ENCODE peak calls at places on chromosomes 6 and 20, in ten cellular contexts. O, V, U, M, X, B, F, I, Z and G are unnamed samples.
A peak's percentile ranks its signal among the peaks of the same experiment; 100 is the strongest.

GRCh38 chr6:14072084-14072483 is 45.5 kb upstream of the CD83 start:
- DNase-seq in O (no peak), I (no peak), U (no peak), X (no peak), Z (peak; percentile 23), V (no peak), F (no peak), M (no peak), B (no peak), G (no peak)

GRCh38 chr6:144377586-144377985 is 92.5 kb downstream of the UTRN start:
- DNase-seq in I (peak; percentile 44), O (peak; percentile 60), Z (peak; percentile 58), B (no peak), U (peak; percentile 52), M (no peak), V (no peak), X (no peak), F (no peak), G (no peak)

GRCh38 chr20:8854566-8854965 is 214.3 kb upstream of the PLCB4 start:
- DNase-seq in I (peak; percentile 41), V (no peak), Z (peak; percentile 58), X (no peak), M (peak; percentile 20), U (peak; percentile 52), B (no peak), O (peak; percentile 24), F (no peak), G (no peak)

GRCh38 chr20:60046011-60046413 is 87.8 kb downstream of the CDH26 start:
- DNase-seq in M (no peak), X (no peak), F (no peak), V (no peak), Z (no peak), B (no peak), O (peak; percentile 32), I (no peak), U (no peak), G (no peak)

GRCh38 chr6:80610821-80611220 is 504.4 kb downstream of the BCKDHB start:
- DNase-seq in I (no peak), V (no peak), M (no peak), F (no peak), U (no peak), Z (peak; percentile 38), B (no peak), O (peak; percentile 25), X (no peak), G (no peak)

GRCh38 chr6:26324295-26324727 is 40.7 kb upstream of the BTN3A2 start:
- DNase-seq in U (no peak), M (no peak), I (no peak), X (no peak), Z (no peak), V (no peak), B (no peak), F (no peak), O (no peak), G (no peak)

GRCh38 chr6:149436647-149437046 is 36.6 kb downstream of the SUMO4 start:
- DNase-seq in I (no peak), O (no peak), X (no peak), M (no peak), F (no peak), U (no peak), V (no peak), Z (no peak), B (no peak), G (no peak)

GRCh38 chr6:11835065-11835464 is 56.5 kb upstream of the ADTRP start:
- DNase-seq in I (peak; percentile 44), F (no peak), B (no peak), V (no peak), Z (no peak), M (no peak), X (no peak), O (no peak), U (no peak), G (no peak)

GRCh38 chr6:158854214-158855101 is 35.3 kb upstream of the EZR start:
- DNase-seq in F (no peak), M (no peak), B (no peak), U (no peak), I (no peak), V (no peak), Z (peak; percentile 76), O (no peak), X (no peak), G (no peak)

GRCh38 chr6:158850807-158851115 is 31.6 kb upstream of the EZR start:
- DNase-seq in O (no peak), B (no peak), X (no peak), U (no peak), V (no peak), F (no peak), Z (no peak), M (no peak), I (no peak), G (no peak)

GRCh38 chr6:158853872-158854213 is 34.7 kb upstream of the EZR start:
- DNase-seq in X (no peak), O (no peak), M (no peak), I (no peak), Z (no peak), V (no peak), B (no peak), F (no peak), U (no peak), G (no peak)

GRCh38 chr6:158853072-158853871 is 34.1 kb upstream of the EZR start:
- DNase-seq in I (peak; percentile 66), F (peak; percentile 72), B (peak; percentile 57), O (no peak), X (peak; percentile 81), M (peak; percentile 88), Z (peak; percentile 86), U (no peak), V (no peak), G (peak; percentile 61)

DNA sequence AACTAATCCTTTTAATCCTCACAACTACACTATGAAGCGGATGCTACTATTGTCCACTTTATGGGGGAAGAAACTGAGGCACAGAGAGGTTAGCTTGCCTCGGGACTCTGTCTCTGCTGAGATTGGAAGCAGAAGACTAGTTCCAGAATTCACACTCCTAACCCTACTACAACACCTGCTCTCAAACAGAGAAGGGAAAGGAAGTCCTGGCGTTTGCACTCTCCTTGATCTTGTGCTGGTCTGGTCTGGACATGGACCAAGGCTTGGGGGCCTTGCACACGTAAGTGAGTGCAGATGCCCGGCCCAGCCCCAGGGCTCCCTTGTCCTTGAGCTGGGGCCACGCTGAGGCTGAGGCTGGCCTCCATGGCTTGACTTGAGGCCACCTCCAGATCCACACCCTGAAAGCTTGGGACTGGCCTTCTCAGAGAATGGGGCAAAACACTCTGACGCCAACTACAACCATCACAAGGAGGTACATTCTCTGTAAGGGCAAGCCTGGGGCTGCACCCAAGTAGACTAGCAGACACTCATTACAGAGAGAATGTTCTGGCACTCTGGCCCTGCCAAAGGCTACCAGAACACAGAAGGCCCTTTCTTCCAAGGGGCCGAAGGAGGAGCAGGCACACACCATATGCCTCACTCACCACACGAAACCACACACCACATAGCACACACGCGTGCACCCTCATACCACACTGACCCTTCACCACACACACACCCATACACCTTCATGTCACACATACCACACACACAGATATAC is 33.3 kb upstream of the EZR start:
- DNase-seq in O (no peak), U (no peak), I (no peak), B (no peak), M (no peak), F (no peak), V (no peak), X (no peak), Z (no peak), G (no peak)
- H3K4me3 ChIP-seq in O (no peak overlapping the region), U (no peak overlapping the region), I (no peak overlapping the region), B (no peak overlapping the region), M (no peak overlapping the region), F (no peak overlapping the region), V (no peak overlapping the region), X (peak overlapping the region; percentile 7), Z (no peak overlapping the region), G (no peak overlapping the region)

GRCh38 chr6:24274441-24275083 is 83.3 kb downstream of the DCDC2 start:
- DNase-seq in B (peak; percentile 41), F (no peak), I (no peak), O (no peak), X (no peak), M (no peak), Z (peak; percentile 7), U (no peak), V (no peak), G (no peak)
- TF ChIP-seq CTCF in B (peak; percentile 58), F (peak; percentile 55), I (peak; percentile 45), O (peak; percentile 47), X (peak; percentile 43), M (no peak), Z (peak; percentile 45), U (peak; percentile 52), V (peak; percentile 57), G (peak; percentile 55)

GRCh38 chr6:42403831-42404230 is 47.9 kb downstream of the TRERF1 start:
- DNase-seq in B (no peak), Z (no peak), V (no peak), M (no peak), X (no peak), O (no peak), U (no peak), I (no peak), F (no peak), G (no peak)

GRCh38 chr6:42406296-42407280 is 45.1 kb downstream of the TRERF1 start:
- DNase-seq in V (no peak), F (no peak), I (no peak), M (no peak), B (no peak), X (no peak), U (no peak), O (no peak), Z (peak; percentile 21), G (no peak)

GRCh38 chr6:42403415-42403814 is 48.3 kb downstream of the TRERF1 start:
- DNase-seq in V (no peak), X (no peak), F (no peak), O (no peak), M (no peak), Z (no peak), U (no peak), I (no peak), B (no peak), G (no peak)

GRCh38 chr6:42404494-42404893 is 47.2 kb downstream of the TRERF1 start:
- DNase-seq in U (no peak), M (peak; percentile 49), B (no peak), Z (peak; percentile 47), F (no peak), V (no peak), I (peak; percentile 23), X (no peak), O (no peak), G (no peak)

GRCh38 chr6:42405025-42405424 is 46.7 kb downstream of the TRERF1 start:
- DNase-seq in U (peak; percentile 49), F (no peak), Z (peak; percentile 35), O (no peak), X (no peak), M (no peak), I (no peak), B (no peak), V (no peak), G (no peak)
- H3K4me3 ChIP-seq in U (no peak overlapping the region), F (no peak overlapping the region), Z (no peak overlapping the region), O (no peak overlapping the region), X (no peak overlapping the region), M (no peak overlapping the region), I (no peak overlapping the region), B (no peak overlapping the region), V (no peak overlapping the region), G (no peak overlapping the region)

DNA sequence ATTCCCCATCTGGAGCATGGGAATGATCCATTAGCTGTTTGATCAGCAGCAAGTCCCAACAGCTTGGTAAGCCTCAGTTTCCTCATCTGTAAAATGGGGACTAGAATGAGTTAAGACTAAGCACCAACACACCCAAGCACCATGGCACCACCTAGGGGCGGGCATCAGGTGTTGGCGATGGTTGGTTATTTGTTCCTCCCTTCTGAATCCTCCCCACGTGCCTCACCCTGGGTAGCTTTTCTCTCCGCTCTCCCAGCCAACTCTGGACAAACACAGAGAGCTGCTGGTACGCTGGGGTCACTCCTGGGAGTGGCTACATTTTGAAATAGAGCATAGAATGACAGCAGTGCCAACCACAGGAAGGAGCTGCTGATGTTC is 13.3 kb upstream of the ITPR3 start:
- DNase-seq in Z (no peak), O (no peak), X (no peak), I (no peak), B (peak; percentile 68), U (no peak), F (no peak), V (no peak), M (no peak), G (no peak)
- TF ChIP-seq CTCF in Z (peak; percentile 49), O (no peak), X (no peak), I (no peak), B (peak; percentile 78), U (peak; percentile 2), F (peak; percentile 75), V (no peak), M (no peak), G (peak; percentile 77)